ENCODE peak calls at places on chromosomes 1 and 21, in nine cellular contexts. E is AG04449; B is activated CD8-positive, alpha-beta memory T cell treated with anti-CD3 and anti-CD28 coated beads for 1 hour; I is cardiac muscle cell; H is tibial artery; M is tibial nerve; W is EL; C is GM12892; G is RPMI7951. O is an unnamed sample.

GRCh38 chr1:91768786-91769697 is 116.9 kb downstream of the TGFBR3 start:
- DNase-seq in E (no peak), B (no peak), I (no peak), H (no peak), M (no peak), W (peak; percentile 83), C (no peak), G (peak; percentile 61), O (no peak)

GRCh38 chr1:48829446-48829845 is 52.8 kb upstream of the BEND5 start:
- DNase-seq in E (no peak), B (no peak), I (no peak), H (no peak), M (no peak), W (no peak), C (no peak), G (no peak), O (no peak)

GRCh38 chr21:38807481-38807880 is 1.8 kb downstream of the ETS2 start:
- DNase-seq in E (no peak), B (no peak), I (no peak), H (no peak), M (no peak), W (peak; percentile 29), C (no peak), G (no peak), O (peak; percentile 37)

GRCh38 chr1:225554216-225554812 is 98.6 kb downstream of the ENAH start:
- DNase-seq in E (no peak), B (no peak), I (peak; percentile 49), H (no peak), M (no peak), W (peak; percentile 28), C (peak; percentile 4), G (peak; percentile 41), O (peak; percentile 35)

GRCh38 chr1:207673399-207673798 is 28.5 kb downstream of the CR1L start:
- DNase-seq in E (no peak), B (no peak), I (peak; percentile 11), H (no peak), M (no peak), W (no peak), C (no peak), G (no peak), O (no peak)

GRCh38 chr1:56469640-56470371 is 109.6 kb downstream of the PLPP3 start:
- DNase-seq in E (no peak), B (no peak), I (peak; percentile 63), H (no peak), M (no peak), W (peak; percentile 48), C (no peak), G (peak; percentile 56), O (no peak)

GRCh38 chr1:227508431-227508830 is 54.9 kb upstream of the ZNF678 start:
- DNase-seq in E (no peak), B (no peak), I (no peak), H (no peak), M (no peak), W (no peak), C (no peak), G (no peak), O (no peak)

GRCh38 chr1:107326823-107327445 is 186.1 kb downstream of the NTNG1 start:
- DNase-seq in E (no peak), B (no peak), I (no peak), H (no peak), M (no peak), W (peak; percentile 0), C (no peak), G (no peak), O (peak; percentile 97)

GRCh38 chr1:170755791-170756190 is 91.9 kb downstream of the PRRX1 start:
- DNase-seq in E (no peak), B (no peak), I (no peak), H (no peak), M (no peak), W (no peak), C (no peak), G (no peak), O (no peak)

GRCh38 chr1:78318011-78318410 is 172.8 kb upstream of the PTGFR start:
- DNase-seq in E (no peak), B (no peak), I (no peak), H (no peak), M (no peak), W (no peak), C (no peak), G (no peak), O (no peak)

GRCh38 chr1:85559890-85560289 is 20.7 kb upstream of the CCN1 start:
- DNase-seq in E (no peak), B (no peak), I (no peak), H (no peak), M (no peak), W (no peak), C (no peak), G (no peak), O (no peak)

GRCh38 chr1:56034847-56035483 is 544.4 kb downstream of the PLPP3 start:
- DNase-seq in E (no peak), B (no peak), I (peak; percentile 46), H (no peak), M (no peak), W (no peak), C (no peak), G (no peak), O (no peak)

GRCh38 chr1:167465018-167465417 is 53.3 kb downstream of the CD247 start:
- DNase-seq in E (no peak), B (no peak), I (no peak), H (peak; percentile 4), M (no peak), W (no peak), C (no peak), G (no peak), O (peak; percentile 51)

GRCh38 chr1:240575976-240576666 is 35.8 kb downstream of the GREM2 start:
- DNase-seq in E (no peak), B (no peak), I (peak; percentile 36), H (no peak), M (no peak), W (peak; percentile 64), C (no peak), G (peak; percentile 81), O (no peak)

GRCh38 chr1:48093696-48094518 is 96.7 kb upstream of the TRABD2B start:
- DNase-seq in E (no peak), B (peak; percentile 47), I (peak; percentile 52), H (no peak), M (no peak), W (peak; percentile 28), C (peak; percentile 59), G (peak; percentile 30), O (peak; percentile 15)

GRCh38 chr1:235004840-235005391 is 123.7 kb downstream of the TOMM20 start:
- DNase-seq in E (no peak), B (no peak), I (no peak), H (no peak), M (no peak), W (no peak), C (no peak), G (no peak), O (no peak)

GRCh38 chr1:58966917-58967733 is 183.3 kb upstream of the JUN start:
- DNase-seq in E (no peak), B (no peak), I (no peak), H (no peak), M (no peak), W (no peak), C (no peak), G (no peak), O (no peak)

GRCh38 chr1:221315330-221315729 is 426.6 kb downstream of the DUSP10 start:
- DNase-seq in E (peak; percentile 66), B (no peak), I (peak; percentile 41), H (no peak), M (no peak), W (peak; percentile 80), C (no peak), G (peak; percentile 77), O (no peak)

GRCh38 chr1:211722277-211723175 is 47.1 kb upstream of the NEK2 start:
- DNase-seq in E (no peak), B (no peak), I (no peak), H (no peak), M (no peak), W (no peak), C (no peak), G (no peak), O (no peak)

GRCh38 chr1:99849413-99849743 is 783 bp upstream of the AGL start:
- DNase-seq in E (no peak), B (no peak), I (no peak), H (no peak), M (no peak), W (peak; percentile 3), C (no peak), G (peak; percentile 15), O (no peak)